ENCODE peak calls at places on chromosomes 13 and 19, in seven cellular contexts. V, M, A, N, S, F and B are unnamed samples.

GRCh38 chr19:2230807-2231533 is 5.2 kb downstream of the PLEKHJ1 start:
- DNase-seq in V (no peak), S (no peak), F (no peak), M (no peak), N (no peak), A (no peak), B (no peak)

GRCh38 chr19:38730470-38730730 is 13.9 kb downstream of the CAPN12 start:
- DNase-seq in M (peak; percentile 51), A (no peak), F (no peak), S (no peak), V (no peak), N (no peak), B (no peak)

GRCh38 chr19:15562861-15563260 is 52.2 kb upstream of the CYP4F8 start:
- DNase-seq in F (peak; percentile 16), N (no peak), V (no peak), S (peak; percentile 30), A (no peak), M (no peak), B (no peak)

GRCh38 chr19:21697698-21698097 is 69.7 kb downstream of the ZNF100 start:
- DNase-seq in S (no peak), F (no peak), N (no peak), A (no peak), V (no peak), M (no peak), B (no peak)

GRCh38 chr19:58513694-58514563 is 2.1 kb upstream of the SLC27A5 start:
- DNase-seq in S (peak; percentile 94), V (peak; percentile 82), M (peak; percentile 94), N (no peak), F (peak; percentile 94), A (peak; percentile 92), B (peak; percentile 92)

GRCh38 chr19:20273376-20273775 is 106.4 kb downstream of the ZNF486 start:
- DNase-seq in F (no peak), N (no peak), M (no peak), A (no peak), V (no peak), S (no peak), B (no peak)

GRCh38 chr13:27665333-27665732 is 43.6 kb downstream of the POLR1D start:
- DNase-seq in M (no peak), F (no peak), N (no peak), V (no peak), S (no peak), A (no peak), B (no peak)

GRCh38 chr13:108427355-108427754 is 157.8 kb downstream of the TNFSF13B start:
- DNase-seq in A (no peak), N (no peak), F (no peak), V (no peak), M (no peak), S (no peak), B (no peak)

GRCh38 chr13:79533781-79534400 is 52.9 kb downstream of the NDFIP2 start:
- DNase-seq in F (peak; percentile 20), S (no peak), A (no peak), M (no peak), V (no peak), N (no peak), B (no peak)

GRCh38 chr19:31112158-31112557 is 237.1 kb downstream of the TSHZ3 start:
- DNase-seq in S (no peak), N (no peak), A (no peak), M (peak; percentile 27), F (no peak), V (no peak), B (no peak)

GRCh38 chr13:99446242-99446641 is 55.0 kb upstream of the TM9SF2 start:
- DNase-seq in S (no peak), V (no peak), F (no peak), N (no peak), M (no peak), A (no peak), B (no peak)

GRCh38 chr19:49224856-49225255 is 67.3 kb downstream of the TRPM4 start:
- DNase-seq in S (peak; percentile 61), A (no peak), N (no peak), V (no peak), F (peak; percentile 67), M (no peak), B (peak; percentile 56)

GRCh38 chr19:10617409-10618121 is 7.8 kb upstream of the SLC44A2 start:
- DNase-seq in F (peak; percentile 54), N (no peak), S (no peak), A (no peak), V (peak; percentile 69), M (no peak), B (no peak)

GRCh38 chr13:97522243-97522642 is 88.3 kb downstream of the RAP2A start:
- DNase-seq in V (no peak), F (no peak), N (no peak), A (no peak), M (no peak), S (no peak), B (no peak)

GRCh38 chr13:100269837-100270236 is 180.9 kb downstream of the PCCA start:
- DNase-seq in S (peak; percentile 69), A (peak; percentile 67), N (no peak), M (peak; percentile 71), V (no peak), F (peak; percentile 92), B (peak; percentile 87)

GRCh38 chr13:84032116-84032515 is 149.8 kb upstream of the SLITRK1 start:
- DNase-seq in M (no peak), V (no peak), A (no peak), F (no peak), S (no peak), N (no peak), B (no peak)

GRCh38 chr13:40792284-40793051 is 3.1 kb downstream of the SLC25A15 start:
- DNase-seq in M (no peak), V (no peak), N (no peak), F (no peak), A (no peak), S (no peak), B (no peak)

GRCh38 chr13:20358022-20358421 is 125.9 kb upstream of the GJB6 start:
- DNase-seq in A (no peak), M (no peak), V (no peak), F (no peak), S (no peak), N (no peak), B (no peak)

GRCh38 chr13:76812971-76813691 is 73.1 kb downstream of the KCTD12 start:
- DNase-seq in F (peak; percentile 45), V (no peak), M (no peak), S (no peak), A (no peak), N (no peak), B (no peak)

GRCh38 chr19:13063461-13064091 is 39.1 kb downstream of the LYL1 start:
- DNase-seq in V (no peak), S (no peak), M (no peak), A (no peak), N (no peak), F (no peak), B (peak; percentile 67)
- H3K4me1 ChIP-seq in V (peaks cover 20% of the 10 kb centered on the region), S (peaks cover 16% of the 10 kb centered on the region), M (peaks cover 100% of the 10 kb centered on the region), A (peaks cover 34% of the 10 kb centered on the region), N (peaks cover 100% of the 10 kb centered on the region), F (peaks cover 4% of the 10 kb centered on the region), B (peaks cover 2% of the 10 kb centered on the region)

GRCh38 chr13:110644892-110645521 is 29.7 kb downstream of the NAXD start:
- DNase-seq in M (peak; percentile 90), N (no peak), V (no peak), A (peak; percentile 56), F (peak; percentile 65), S (peak; percentile 89), B (peak; percentile 87)

GRCh38 chr13:110642291-110642981 is 27.1 kb downstream of the NAXD start:
- DNase-seq in S (no peak), N (no peak), A (no peak), F (no peak), V (no peak), M (no peak), B (no peak)

GRCh38 chr13:110645750-110646149 is 30.4 kb downstream of the NAXD start:
- DNase-seq in V (no peak), A (no peak), M (no peak), N (no peak), F (no peak), S (no peak), B (no peak)

GRCh38 chr13:110643324-110643723 is 28.0 kb downstream of the NAXD start:
- DNase-seq in N (no peak), S (no peak), A (no peak), M (no peak), V (no peak), F (no peak), B (no peak)

GRCh38 chr13:110643768-110644421 is 28.6 kb downstream of the NAXD start:
- DNase-seq in N (no peak), V (no peak), S (no peak), M (no peak), F (no peak), A (no peak), B (no peak)
- H3K27ac ChIP-seq in N (no peak overlapping the region), V (no peak overlapping the region), S (peak overlapping the region; percentile 41), M (no peak overlapping the region), F (peak overlapping the region; percentile 13), A (no peak overlapping the region), B (no peak overlapping the region)

GRCh38 chr19:40191836-40192646 is 815 bp downstream of the MAP3K10 start:
- DNase-seq in A (no peak), V (no peak), M (peak; percentile 70), N (no peak), S (no peak), F (peak; percentile 36), B (peak; percentile 83)
- H3K4me3 ChIP-seq in A (peak overlapping the region; percentile 89), V (peak overlapping the region; percentile 57), M (peak overlapping the region; percentile 81), N (peak overlapping the region; percentile 72), S (peak overlapping the region; percentile 64), F (peak overlapping the region; percentile 95), B (peak overlapping the region; percentile 18)

GRCh38 chr19:8336665-8337064 is 6.4 kb downstream of the KANK3 start:
- DNase-seq in M (no peak), V (no peak), F (no peak), N (no peak), A (no peak), S (no peak), B (no peak)
- H3K4me1 ChIP-seq in M (peaks cover 24% of the 10 kb centered on the region), V (peaks cover 4% of the 10 kb centered on the region), F (no peaks in the 10 kb centered on the region), N (peaks cover 58% of the 10 kb centered on the region), A (no peaks in the 10 kb centered on the region), S (peaks cover 5% of the 10 kb centered on the region), B (no peaks in the 10 kb centered on the region)

GRCh38 chr19:5035105-5035761 is 66.3 kb downstream of the KDM4B start:
- DNase-seq in S (no peak), A (no peak), F (no peak), N (no peak), V (no peak), M (no peak), B (no peak)
- H3K27ac ChIP-seq in S (no peak overlapping the region), A (no peak overlapping the region), F (no peak overlapping the region), N (no peak overlapping the region), V (no peak overlapping the region), M (no peak overlapping the region), B (no peak overlapping the region)

GRCh38 chr13:112741185-112741755 is 51.4 kb downstream of the ATP11A start:
- DNase-seq in N (no peak), M (no peak), V (no peak), S (no peak), A (no peak), F (no peak), B (no peak)

GRCh38 chr13:112741835-112742570 is 52.2 kb downstream of the ATP11A start:
- DNase-seq in M (no peak), V (no peak), F (no peak), N (no peak), A (no peak), S (no peak), B (peak; percentile 44)

GRCh38 chr13:112738606-112739005 is 48.8 kb downstream of the ATP11A start:
- DNase-seq in S (no peak), A (no peak), M (no peak), V (no peak), F (no peak), N (no peak), B (no peak)

GRCh38 chr13:112742583-112742982 is 52.7 kb downstream of the ATP11A start:
- DNase-seq in V (no peak), M (no peak), N (no peak), S (no peak), A (no peak), F (no peak), B (no peak)

GRCh38 chr13:112740502-112741131 is 50.8 kb downstream of the ATP11A start:
- DNase-seq in V (no peak), F (peak; percentile 71), M (peak; percentile 83), S (peak; percentile 71), A (peak; percentile 50), N (no peak), B (no peak)
- H3K4me3 ChIP-seq in V (no peak overlapping the region), F (no peak overlapping the region), M (no peak overlapping the region), S (no peak overlapping the region), A (no peak overlapping the region), N (no peak overlapping the region), B (no peak overlapping the region)